ENCODE peak calls at places on chromosome 11, in ten cellular contexts. L is MV-4-11; Z is AG04450; R is choroid plexus epithelial cell; H is RKO; E is lung microvascular endothelial cell; M is CD4-positive, CD25-positive, alpha-beta regulatory T cell; W is C1 segment of cervical spinal cord; C is stimulated activated CD4-positive, alpha-beta T cell treated with anti-CD3 and anti-CD28 coated beads, Interleukin-15, amount 100 ng/mL, for 1 hour; Q is hepatocyte. K is an unnamed sample.

GRCh38 chr11:119497717-119498116 is 74.7 kb upstream of the THY1 start:
- DNase-seq in L (no peak), Z (no peak), R (no peak), H (no peak), E (no peak), M (no peak), W (no peak), C (no peak), Q (no peak), K (no peak)

GRCh38 chr11:6531267-6531752 is 34.2 kb downstream of the DNHD1 start:
- DNase-seq in L (peak; percentile 26), Z (no peak), R (peak; percentile 66), H (peak; percentile 69), E (peak; percentile 64), M (no peak), W (no peak), C (no peak), Q (peak; percentile 49), K (peak; percentile 71)

GRCh38 chr11:46391578-46392420 is at the start of gene CHRM4:
- DNase-seq in L (peak; percentile 26), Z (no peak), R (peak; percentile 36), H (no peak), E (peak; percentile 70), M (no peak), W (no peak), C (no peak), Q (peak; percentile 76), K (no peak)

GRCh38 chr11:129815596-129816461 is at the start of gene TMEM45B:
- DNase-seq in L (no peak), Z (no peak), R (peak; percentile 3), H (no peak), E (peak; percentile 35), M (no peak), W (no peak), C (no peak), Q (peak; percentile 80), K (no peak)

GRCh38 chr11:126359431-126360048 is 4.1 kb downstream of the ST3GAL4 start:
- DNase-seq in L (peak; percentile 7), Z (no peak), R (peak; percentile 83), H (no peak), E (no peak), M (no peak), W (peak; percentile 65), C (no peak), Q (peak; percentile 73), K (peak; percentile 52)

GRCh38 chr11:64614927-64615326 is 23.9 kb downstream of the SLC22A12 start:
- DNase-seq in L (no peak), Z (no peak), R (no peak), H (no peak), E (no peak), M (no peak), W (no peak), C (no peak), Q (no peak), K (no peak)

GRCh38 chr11:130637566-130637965 is 189.1 kb downstream of the ADAMTS15 start:
- DNase-seq in L (no peak), Z (no peak), R (no peak), H (no peak), E (no peak), M (no peak), W (no peak), C (no peak), Q (no peak), K (no peak)

GRCh38 chr11:75140269-75141138 is 10.4 kb upstream of the SLCO2B1 start:
- DNase-seq in L (no peak), Z (no peak), R (peak; percentile 41), H (no peak), E (peak; percentile 67), M (peak; percentile 58), W (no peak), C (peak; percentile 67), Q (peak; percentile 75), K (peak; percentile 47)

GRCh38 chr11:10654211-10655150 is 39.1 kb downstream of the IRAG1 start:
- DNase-seq in L (peak; percentile 71), Z (no peak), R (peak; percentile 88), H (peak; percentile 32), E (peak; percentile 84), M (peak; percentile 13), W (no peak), C (no peak), Q (peak; percentile 68), K (peak; percentile 87)

GRCh38 chr11:129316781-129317180 is 58.9 kb upstream of the BARX2 start:
- DNase-seq in L (no peak), Z (no peak), R (no peak), H (no peak), E (no peak), M (no peak), W (no peak), C (no peak), Q (no peak), K (no peak)

GRCh38 chr11:32586576-32587190 is 3.1 kb downstream of the EIF3M start:
- DNase-seq in L (peak; percentile 26), Z (no peak), R (peak; percentile 55), H (peak; percentile 70), E (peak; percentile 14), M (no peak), W (no peak), C (no peak), Q (no peak), K (peak; percentile 35)

GRCh38 chr11:30239025-30239424 is 8.2 kb downstream of the FSHB start:
- DNase-seq in L (no peak), Z (no peak), R (no peak), H (no peak), E (no peak), M (no peak), W (no peak), C (no peak), Q (no peak), K (no peak)

GRCh38 chr11:73795925-73796632 is 8.4 kb downstream of the MRPL48 start:
- DNase-seq in L (no peak), Z (no peak), R (no peak), H (peak; percentile 15), E (no peak), M (no peak), W (peak; percentile 78), C (no peak), Q (no peak), K (no peak)

K was measured in cardiac fibroblast.